ENCODE peak calls at places on chromosome 19, in nine cellular contexts. One of them, this sample, is unnamed.

GRCh38 chr19:46901701-46902401 is 41.1 kb downstream of the ARHGAP35 start:
- DNase-seq in left ventricle myocardium inferior: no peak
- DNase-seq in A549: no peak
- DNase-seq in hippocampal formation: no peak
- DNase-seq in activated naive CD4-positive, alpha-beta T cell treated with anti-CD3 and anti-CD28 coated beads, Interleukin-2, amount 50 U/mL, for 72 hours: no peak
- DNase-seq in foreskin fibroblast: no peak
- DNase-seq in stimulated activated CD8-positive, alpha-beta memory T cell treated with anti-CD3 and anti-CD28 coated beads, Interleukin-15, amount 100 ng/mL, for 24 hours: no peak
- DNase-seq in gastrocnemius medialis: no peak
- DNase-seq in GM06990: no peak
- DNase-seq in this sample: no peak

GRCh38 chr19:10602330-10603083 is 15.4 kb upstream of the AP1M2 start:
- DNase-seq in left ventricle myocardium inferior: peak
- DNase-seq in A549: peak
- DNase-seq in hippocampal formation: peak
- DNase-seq in activated naive CD4-positive, alpha-beta T cell treated with anti-CD3 and anti-CD28 coated beads, Interleukin-2, amount 50 U/mL, for 72 hours: peak
- DNase-seq in foreskin fibroblast: peak
- DNase-seq in stimulated activated CD8-positive, alpha-beta memory T cell treated with anti-CD3 and anti-CD28 coated beads, Interleukin-15, amount 100 ng/mL, for 24 hours: peak
- DNase-seq in gastrocnemius medialis: peak
- DNase-seq in GM06990: peak
- DNase-seq in this sample: peak

GRCh38 chr19:50565984-50566903 is 2.0 kb downstream of the LRRC4B start:
- DNase-seq in left ventricle myocardium inferior: no peak
- DNase-seq in A549: no peak
- DNase-seq in hippocampal formation: peak
- DNase-seq in activated naive CD4-positive, alpha-beta T cell treated with anti-CD3 and anti-CD28 coated beads, Interleukin-2, amount 50 U/mL, for 72 hours: no peak
- DNase-seq in foreskin fibroblast: no peak
- DNase-seq in stimulated activated CD8-positive, alpha-beta memory T cell treated with anti-CD3 and anti-CD28 coated beads, Interleukin-15, amount 100 ng/mL, for 24 hours: no peak
- DNase-seq in gastrocnemius medialis: no peak
- DNase-seq in GM06990: no peak
- DNase-seq in this sample: peak

GRCh38 chr19:19053508-19054314 is 10.1 kb upstream of the SLC25A42 start:
- DNase-seq in left ventricle myocardium inferior: peak
- DNase-seq in A549: peak
- DNase-seq in hippocampal formation: peak
- DNase-seq in activated naive CD4-positive, alpha-beta T cell treated with anti-CD3 and anti-CD28 coated beads, Interleukin-2, amount 50 U/mL, for 72 hours: peak
- DNase-seq in foreskin fibroblast: peak
- DNase-seq in stimulated activated CD8-positive, alpha-beta memory T cell treated with anti-CD3 and anti-CD28 coated beads, Interleukin-15, amount 100 ng/mL, for 24 hours: no peak
- DNase-seq in gastrocnemius medialis: no peak
- DNase-seq in GM06990: no peak
- DNase-seq in this sample: peak

GRCh38 chr19:4115050-4115817 is 8.7 kb downstream of the MAP2K2 start:
- DNase-seq in left ventricle myocardium inferior: peak
- DNase-seq in A549: no peak
- DNase-seq in hippocampal formation: peak
- DNase-seq in activated naive CD4-positive, alpha-beta T cell treated with anti-CD3 and anti-CD28 coated beads, Interleukin-2, amount 50 U/mL, for 72 hours: peak
- DNase-seq in foreskin fibroblast: no peak
- DNase-seq in stimulated activated CD8-positive, alpha-beta memory T cell treated with anti-CD3 and anti-CD28 coated beads, Interleukin-15, amount 100 ng/mL, for 24 hours: no peak
- DNase-seq in gastrocnemius medialis: no peak
- DNase-seq in GM06990: peak
- DNase-seq in this sample: peak

GRCh38 chr19:42166336-42166735 is 34.1 kb upstream of the POU2F2 start:
- DNase-seq in left ventricle myocardium inferior: no peak
- DNase-seq in A549: no peak
- DNase-seq in hippocampal formation: no peak
- DNase-seq in activated naive CD4-positive, alpha-beta T cell treated with anti-CD3 and anti-CD28 coated beads, Interleukin-2, amount 50 U/mL, for 72 hours: no peak
- DNase-seq in foreskin fibroblast: no peak
- DNase-seq in stimulated activated CD8-positive, alpha-beta memory T cell treated with anti-CD3 and anti-CD28 coated beads, Interleukin-15, amount 100 ng/mL, for 24 hours: no peak
- DNase-seq in gastrocnemius medialis: no peak
- DNase-seq in GM06990: no peak
- DNase-seq in this sample: no peak

GRCh38 chr19:11767633-11768133 is 883 bp downstream of the ZNF441 start:
- DNase-seq in left ventricle myocardium inferior: peak
- DNase-seq in A549: no peak
- DNase-seq in hippocampal formation: no peak
- DNase-seq in activated naive CD4-positive, alpha-beta T cell treated with anti-CD3 and anti-CD28 coated beads, Interleukin-2, amount 50 U/mL, for 72 hours: peak
- DNase-seq in foreskin fibroblast: peak
- DNase-seq in stimulated activated CD8-positive, alpha-beta memory T cell treated with anti-CD3 and anti-CD28 coated beads, Interleukin-15, amount 100 ng/mL, for 24 hours: no peak
- DNase-seq in gastrocnemius medialis: no peak
- DNase-seq in GM06990: peak
- DNase-seq in this sample: peak

GRCh38 chr19:56333506-56333905 is 18.9 kb upstream of the ZSCAN5A start:
- DNase-seq in left ventricle myocardium inferior: no peak
- DNase-seq in A549: peak
- DNase-seq in hippocampal formation: no peak
- DNase-seq in activated naive CD4-positive, alpha-beta T cell treated with anti-CD3 and anti-CD28 coated beads, Interleukin-2, amount 50 U/mL, for 72 hours: peak
- DNase-seq in foreskin fibroblast: peak
- DNase-seq in stimulated activated CD8-positive, alpha-beta memory T cell treated with anti-CD3 and anti-CD28 coated beads, Interleukin-15, amount 100 ng/mL, for 24 hours: no peak
- DNase-seq in gastrocnemius medialis: no peak
- DNase-seq in GM06990: no peak
- DNase-seq in this sample: peak

GRCh38 chr19:14333101-14333871 is 48.0 kb upstream of the ADGRE5 start:
- DNase-seq in left ventricle myocardium inferior: peak
- DNase-seq in A549: peak
- DNase-seq in hippocampal formation: no peak
- DNase-seq in activated naive CD4-positive, alpha-beta T cell treated with anti-CD3 and anti-CD28 coated beads, Interleukin-2, amount 50 U/mL, for 72 hours: peak
- DNase-seq in foreskin fibroblast: peak
- DNase-seq in stimulated activated CD8-positive, alpha-beta memory T cell treated with anti-CD3 and anti-CD28 coated beads, Interleukin-15, amount 100 ng/mL, for 24 hours: no peak
- DNase-seq in gastrocnemius medialis: no peak
- DNase-seq in GM06990: no peak
- DNase-seq in this sample: no peak

GRCh38 chr19:46608178-46608577 is 7.0 kb downstream of the CALM3 start:
- DNase-seq in left ventricle myocardium inferior: no peak
- DNase-seq in A549: no peak
- DNase-seq in hippocampal formation: no peak
- DNase-seq in activated naive CD4-positive, alpha-beta T cell treated with anti-CD3 and anti-CD28 coated beads, Interleukin-2, amount 50 U/mL, for 72 hours: no peak
- DNase-seq in foreskin fibroblast: no peak
- DNase-seq in stimulated activated CD8-positive, alpha-beta memory T cell treated with anti-CD3 and anti-CD28 coated beads, Interleukin-15, amount 100 ng/mL, for 24 hours: no peak
- DNase-seq in gastrocnemius medialis: no peak
- DNase-seq in GM06990: no peak
- DNase-seq in this sample: no peak

GRCh38 chr19:32809254-32809653 is 60.3 kb downstream of the SLC7A9 start:
- DNase-seq in left ventricle myocardium inferior: no peak
- DNase-seq in A549: no peak
- DNase-seq in hippocampal formation: no peak
- DNase-seq in activated naive CD4-positive, alpha-beta T cell treated with anti-CD3 and anti-CD28 coated beads, Interleukin-2, amount 50 U/mL, for 72 hours: no peak
- DNase-seq in foreskin fibroblast: no peak
- DNase-seq in stimulated activated CD8-positive, alpha-beta memory T cell treated with anti-CD3 and anti-CD28 coated beads, Interleukin-15, amount 100 ng/mL, for 24 hours: no peak
- DNase-seq in gastrocnemius medialis: no peak
- DNase-seq in GM06990: no peak
- DNase-seq in this sample: no peak

GRCh38 chr19:39001016-39001415 is 25.5 kb upstream of the FBXO17 start:
- DNase-seq in left ventricle myocardium inferior: no peak
- DNase-seq in A549: no peak
- DNase-seq in hippocampal formation: no peak
- DNase-seq in activated naive CD4-positive, alpha-beta T cell treated with anti-CD3 and anti-CD28 coated beads, Interleukin-2, amount 50 U/mL, for 72 hours: no peak
- DNase-seq in foreskin fibroblast: no peak
- DNase-seq in stimulated activated CD8-positive, alpha-beta memory T cell treated with anti-CD3 and anti-CD28 coated beads, Interleukin-15, amount 100 ng/mL, for 24 hours: no peak
- DNase-seq in gastrocnemius medialis: no peak
- DNase-seq in GM06990: no peak
- DNase-seq in this sample: no peak

GRCh38 chr19:16585808-16586476 is 13.7 kb upstream of the SLC35E1 start:
- DNase-seq in left ventricle myocardium inferior: no peak
- DNase-seq in A549: no peak
- DNase-seq in hippocampal formation: no peak
- DNase-seq in activated naive CD4-positive, alpha-beta T cell treated with anti-CD3 and anti-CD28 coated beads, Interleukin-2, amount 50 U/mL, for 72 hours: no peak
- DNase-seq in foreskin fibroblast: no peak
- DNase-seq in stimulated activated CD8-positive, alpha-beta memory T cell treated with anti-CD3 and anti-CD28 coated beads, Interleukin-15, amount 100 ng/mL, for 24 hours: no peak
- DNase-seq in gastrocnemius medialis: no peak
- DNase-seq in GM06990: peak
- DNase-seq in this sample: no peak